ENCODE peak calls at places on chromosomes 3 and 15, in eight cellular contexts. C, X, W, Z, L, N, M and G are unnamed samples. For H3K4me1 and H3K9me3, the result is how much of the 10 kb centered on the place peaks cover.

GRCh38 chr3:17546500-17546899 is 195.9 kb downstream of the TBC1D5 start:
- DNase-seq in N (no peak), M (no peak), Z (no peak), X (no peak), L (no peak), W (no peak), C (no peak), G (no peak)

GRCh38 chr3:118468801-118469200 is 565.8 kb downstream of the IGSF11 start:
- DNase-seq in Z (no peak), X (no peak), N (no peak), L (no peak), M (no peak), W (no peak), C (no peak), G (no peak)

GRCh38 chr3:62415312-62415791 is 42.0 kb upstream of the FEZF2 start:
- DNase-seq in W (no peak), X (no peak), L (no peak), M (no peak), C (no peak), Z (no peak), N (no peak), G (no peak)

GRCh38 chr3:71225951-71226564 is 357.5 kb downstream of the FOXP1 start:
- DNase-seq in C (no peak), M (no peak), N (no peak), W (no peak), L (no peak), X (no peak), Z (no peak), G (no peak)

GRCh38 chr3:73621388-73621787 is 3.4 kb downstream of the PDZRN3 start:
- DNase-seq in M (peak), N (no peak), W (no peak), Z (no peak), X (no peak), C (no peak), L (no peak), G (no peak)

GRCh38 chr15:29183071-29183831 is 86.4 kb downstream of the NSMCE3 start:
- DNase-seq in X (no peak), N (no peak), L (no peak), Z (no peak), C (no peak), W (no peak), M (no peak), G (no peak)

GRCh38 chr3:55476515-55476914 is 10.6 kb downstream of the WNT5A start:
- DNase-seq in N (no peak), Z (no peak), C (no peak), M (no peak), W (no peak), L (no peak), X (no peak), G (no peak)

GRCh38 chr15:38668433-38669159 is 104.0 kb upstream of the RASGRP1 start:
- DNase-seq in M (no peak), Z (no peak), W (no peak), X (no peak), N (no peak), L (no peak), C (no peak), G (no peak)

GRCh38 chr3:125381743-125382142 is 6.6 kb upstream of the ZNF148 start:
- DNase-seq in W (no peak), X (no peak), L (no peak), M (no peak), Z (no peak), N (no peak), C (no peak), G (no peak)

GRCh38 chr3:135581806-135582205 is 383.7 kb upstream of the PPP2R3A start:
- DNase-seq in W (no peak), M (no peak), N (no peak), C (no peak), X (no peak), L (no peak), Z (no peak), G (no peak)

GRCh38 chr15:35107122-35107521 is 22.0 kb upstream of the NANOGP8 start:
- DNase-seq in C (no peak), X (no peak), W (no peak), M (no peak), L (no peak), Z (no peak), N (no peak), G (no peak)

GRCh38 chr15:51681303-51681963 is at the start of gene SCG3:
- DNase-seq in C (peak), M (peak), W (peak), Z (peak), N (peak), L (peak), X (peak), G (peak)

GRCh38 chr3:120838441-120839091 is 69.4 kb upstream of the STXBP5L start:
- DNase-seq in X (no peak), C (no peak), M (no peak), L (no peak), N (no peak), W (no peak), Z (no peak), G (no peak)

GRCh38 chr3:131083190-131083863 is 56.6 kb downstream of the NEK11 start:
- DNase-seq in N (no peak), Z (no peak), X (peak), L (no peak), W (peak), C (no peak), M (peak), G (no peak)

GRCh38 chr15:29924750-29925149 is 102.5 kb upstream of the TJP1 start:
- DNase-seq in M (no peak), X (peak), C (no peak), N (peak), L (no peak), W (no peak), Z (no peak), G (no peak)

GRCh38 chr3:55271549-55271948 is 215.6 kb downstream of the WNT5A start:
- DNase-seq in L (no peak), Z (no peak), N (no peak), M (no peak), C (no peak), X (no peak), W (no peak), G (no peak)

GRCh38 chr15:73994912-73995622 is 551 bp downstream of the PML start:
- DNase-seq in C (no peak), N (no peak), L (no peak), W (no peak), Z (peak), X (peak), M (peak), G (peak)

GRCh38 chr3:113185436-113185835 is 25.9 kb upstream of the BOC start:
- DNase-seq in X (no peak), L (no peak), M (no peak), Z (no peak), C (no peak), N (no peak), W (no peak), G (no peak)

GRCh38 chr3:188349276-188349962 is 195.5 kb downstream of the LPP start:
- DNase-seq in M (no peak), C (peak), X (no peak), W (no peak), L (no peak), N (no peak), Z (no peak), G (no peak)

GRCh38 chr3:33732394-33732793 is 14.3 kb upstream of the CLASP2 start:
- DNase-seq in L (no peak), Z (no peak), X (no peak), N (no peak), C (no peak), M (no peak), W (no peak), G (no peak)

GRCh38 chr3:71489315-71489761 is 94.2 kb downstream of the FOXP1 start:
- DNase-seq in X (no peak), W (no peak), N (no peak), M (no peak), L (no peak), Z (no peak), C (no peak), G (no peak)

GRCh38 chr3:104596551-104596950 is 770.2 kb upstream of the ALCAM start:
- DNase-seq in L (no peak), C (no peak), M (no peak), N (peak), Z (no peak), W (no peak), X (no peak), G (no peak)

GRCh38 chr15:95799286-95800187 is 531.0 kb upstream of the NR2F2 start:
- DNase-seq in C (no peak), X (no peak), N (peak), M (no peak), L (no peak), Z (no peak), W (no peak), G (no peak)

GRCh38 chr3:46087871-46088270 is 60.6 kb upstream of the XCR1 start:
- DNase-seq in L (no peak), X (no peak), W (no peak), Z (no peak), C (no peak), N (no peak), M (no peak), G (no peak)

GRCh38 chr3:188571531-188572115 is 417.7 kb downstream of the LPP start:
- DNase-seq in C (no peak), Z (no peak), N (no peak), X (no peak), L (no peak), M (no peak), W (no peak), G (no peak)

GRCh38 chr3:110383356-110383755 is 688.3 kb upstream of the NECTIN3 start:
- DNase-seq in X (no peak), W (no peak), L (no peak), C (no peak), Z (no peak), N (no peak), M (no peak), G (no peak)

GRCh38 chr3:139772539-139773500 is 95.0 kb upstream of the NMNAT3 start:
- DNase-seq in Z (no peak), L (no peak), M (no peak), C (no peak), X (no peak), N (no peak), W (no peak), G (no peak)

GRCh38 chr3:160678447-160678846 is 1.5 kb downstream of the ARL14 start:
- DNase-seq in N (no peak), W (no peak), C (no peak), L (no peak), Z (no peak), X (peak), M (no peak), G (no peak)

GRCh38 chr15:84725001-84725491 is 9.1 kb upstream of the SEC11A start:
- DNase-seq in N (no peak), W (no peak), Z (no peak), L (no peak), X (no peak), M (no peak), C (no peak), G (peak)

GRCh38 chr3:126127452-126127851 is 43.5 kb upstream of the SLC41A3 start:
- DNase-seq in L (no peak), C (peak), W (peak), M (peak), N (no peak), Z (peak), X (peak), G (peak)

GRCh38 chr3:143590660-143591059 is 257.6 kb downstream of the SLC9A9 start:
- DNase-seq in M (no peak), Z (no peak), X (no peak), C (no peak), N (no peak), L (no peak), W (no peak), G (no peak)

GRCh38 chr3:105277656-105278055 is 89.1 kb upstream of the ALCAM start:
- DNase-seq in Z (no peak), W (no peak), X (no peak), N (no peak), M (no peak), L (no peak), C (no peak), G (no peak)

GRCh38 chr3:113104746-113105479 is 106.4 kb upstream of the BOC start:
- DNase-seq in C (no peak), L (no peak), X (no peak), N (no peak), M (peak), Z (no peak), W (no peak), G (no peak)

GRCh38 chr3:152825566-152825965 is 9.4 kb upstream of the P2RY1 start:
- DNase-seq in N (no peak), X (no peak), M (no peak), W (no peak), C (no peak), L (no peak), Z (no peak), G (no peak)

GRCh38 chr3:194908432-194908966 is 222.8 kb downstream of the FAM43A start:
- DNase-seq in X (no peak), M (no peak), W (no peak), C (no peak), Z (no peak), L (no peak), N (no peak), G (no peak)

GRCh38 chr3:110968076-110968475 is 103.5 kb upstream of the NECTIN3 start:
- DNase-seq in W (no peak), L (no peak), X (no peak), N (no peak), C (no peak), Z (no peak), M (no peak), G (no peak)

GRCh38 chr3:66336358-66336766 is 115.6 kb downstream of the SLC25A26 start:
- DNase-seq in C (no peak), M (no peak), Z (no peak), L (no peak), W (no peak), N (no peak), X (no peak), G (no peak)

GRCh38 chr3:69411331-69411730 is 25.4 kb upstream of the FRMD4B start:
- DNase-seq in W (no peak), M (no peak), L (no peak), C (no peak), Z (no peak), N (no peak), X (no peak), G (no peak)

DNA sequence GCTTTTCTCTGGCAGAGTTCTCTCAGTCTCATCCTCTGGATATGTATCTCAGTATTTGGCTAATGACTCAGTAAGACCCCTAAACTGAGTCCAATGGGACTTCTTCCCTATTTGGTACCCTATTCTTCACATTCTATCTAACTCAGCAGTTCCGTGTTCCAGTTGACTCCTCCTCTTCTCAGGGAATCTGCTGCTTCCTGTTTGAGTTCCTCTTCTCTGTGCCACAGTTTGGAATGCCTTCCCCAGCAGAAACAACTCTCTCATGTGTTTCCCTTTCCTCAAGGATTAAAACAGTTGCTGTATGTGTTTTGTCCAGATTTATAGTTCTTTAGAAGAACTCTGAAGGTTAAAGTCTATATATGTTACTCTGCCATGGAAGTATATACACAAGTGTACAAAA is 344.0 kb upstream of the RARB start:
- DNase-seq in W (no peak), N (no peak), X (no peak), L (no peak), M (no peak), Z (no peak), C (no peak), G (no peak)
- H3K4me1 ChIP-seq in W (under half), N (under half), X (under half), L (under half), M (under half), Z (under half), C (under half), G (under half)

GRCh38 chr15:41499109-41499851 is 5.6 kb downstream of the ITPKA start:
- DNase-seq in M (no peak), N (no peak), Z (no peak), X (no peak), W (no peak), C (no peak), L (no peak), G (no peak)
- TF ChIP-seq EP300 in M (no peak), N (no peak), Z (no peak), X (no peak), W (no peak), C (no peak), L (no peak), G (no peak)

GRCh38 chr15:25175033-25175788 is 220.4 kb downstream of the SNRPN start:
- DNase-seq in N (no peak), W (peak), X (no peak), M (no peak), C (no peak), Z (no peak), L (no peak), G (peak)
- H3K9me3 ChIP-seq in N (under half), W (half or more), X (under half), M (under half), C (under half), Z (under half), L (half or more), G (half or more)

DNA sequence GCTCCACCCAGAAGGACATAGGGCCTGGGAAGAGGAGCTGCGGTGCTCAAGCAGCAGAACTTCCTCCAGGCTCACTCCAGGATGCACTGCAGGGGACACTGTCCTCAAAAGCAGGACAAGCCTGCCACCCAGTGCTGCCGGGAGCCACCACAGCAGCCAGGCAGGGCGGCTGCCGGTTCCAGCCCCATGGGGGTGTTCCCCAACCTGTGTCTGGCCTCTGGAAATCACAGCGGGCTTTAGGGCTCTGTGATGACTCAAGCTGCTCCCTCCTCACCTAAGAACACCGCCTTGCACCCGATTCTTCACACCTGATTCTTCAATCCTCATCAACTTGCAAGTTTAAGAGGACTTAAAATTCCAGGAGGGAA is 71.9 kb upstream of the SLC6A11 start:
- DNase-seq in X (no peak), L (no peak), M (no peak), Z (no peak), N (no peak), W (no peak), C (no peak), G (peak)
- H3K4me1 ChIP-seq in X (under half), L (under half), M (under half), Z (under half), N (under half), W (under half), C (under half), G (under half)